ENCODE peak calls at places on chromosomes 2 and 18, in four cellular contexts. A is spleen; N is colonic mucosa; R is CD4-positive, alpha-beta memory T cell. M is an unnamed sample.

GRCh38 chr18:76972241-76972640 is 149.9 kb downstream of the ZNF236 start:
- DNase-seq in R (no peak), N (no peak), A (peak), M (no peak)

GRCh38 chr2:179898873-179899272 is 37.5 kb upstream of the ZNF385B start:
- DNase-seq in N (peak), A (no peak), R (no peak), M (peak)

GRCh38 chr2:200274116-200275075 is 32.1 kb upstream of the SPATS2L start:
- DNase-seq in R (no peak), A (no peak), N (no peak), M (no peak)

GRCh38 chr2:238938460-238939055 is 90.7 kb downstream of the TWIST2 start:
- DNase-seq in N (peak), A (peak), R (no peak), M (no peak)

GRCh38 chr2:202375006-202375610 is 1.0 kb upstream of the BMPR2 start:
- DNase-seq in R (peak), N (peak), A (peak), M (peak)

GRCh38 chr2:184039493-184039892 is 558.8 kb upstream of the ZNF804A start:
- DNase-seq in R (no peak), N (no peak), A (no peak), M (no peak)

GRCh38 chr2:85971369-85971768 is 82.6 kb upstream of the ST3GAL5 start:
- DNase-seq in R (no peak), A (no peak), N (no peak), M (no peak)

GRCh38 chr2:187964742-187965141 is 326.9 kb upstream of the GULP1 start:
- DNase-seq in R (no peak), A (no peak), N (no peak), M (no peak)

DNA sequence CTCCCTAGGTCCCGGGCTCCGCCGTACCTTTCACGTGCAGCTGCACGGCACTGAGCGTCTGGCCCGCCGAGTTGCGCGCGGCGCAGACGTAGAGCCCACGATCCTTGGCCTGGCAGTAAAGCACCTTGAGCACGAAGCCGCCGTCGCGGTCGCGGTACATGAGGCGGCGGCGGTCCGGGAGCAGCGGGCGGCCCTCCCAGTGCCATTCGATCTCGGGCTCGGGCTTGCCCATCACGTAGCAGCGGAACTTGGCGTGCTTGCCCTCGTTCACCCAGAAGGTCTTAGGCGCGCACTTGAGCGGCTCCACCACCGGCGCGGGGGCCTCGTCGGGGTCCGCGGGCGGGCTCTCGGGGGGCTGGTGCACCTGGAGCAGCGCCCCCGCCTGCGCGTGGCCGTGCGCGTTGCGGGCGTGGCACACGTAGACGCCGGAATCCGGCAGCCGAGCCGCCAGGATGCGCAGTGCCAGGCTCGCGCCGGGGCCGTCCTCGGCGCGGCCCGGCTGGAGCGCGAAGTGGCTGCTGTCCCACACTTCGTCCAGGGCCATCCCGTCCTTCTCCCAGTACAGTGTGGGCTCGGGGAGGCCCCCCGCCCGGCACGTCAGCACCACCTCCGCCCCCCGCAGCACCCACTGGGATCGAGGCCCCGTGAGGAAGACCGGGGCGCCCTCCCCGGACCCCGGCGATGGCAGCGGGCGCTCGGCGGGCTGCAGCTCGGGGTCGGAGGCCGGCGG is 980 bp downstream of the OBSL1 start:
- DNase-seq in R (no peak), N (no peak), A (no peak), M (peak)
- H3K4me3 ChIP-seq in R (peak), N (peak), A (peak), M (peak)

GRCh38 chr2:38409136-38409903 is 32.2 kb upstream of the ATL2 start:
- DNase-seq in R (no peak), N (no peak), A (no peak), M (no peak)
- H3K27ac ChIP-seq in R (no peak), N (no peak), A (no peak), M (no peak)

GRCh38 chr2:46456789-46457188 is 22.6 kb upstream of the TMEM247 start:
- DNase-seq in A (no peak), R (no peak), N (no peak), M (no peak)
- H3K4me3 ChIP-seq in A (no peak), R (no peak), N (no peak), M (no peak)

DNA sequence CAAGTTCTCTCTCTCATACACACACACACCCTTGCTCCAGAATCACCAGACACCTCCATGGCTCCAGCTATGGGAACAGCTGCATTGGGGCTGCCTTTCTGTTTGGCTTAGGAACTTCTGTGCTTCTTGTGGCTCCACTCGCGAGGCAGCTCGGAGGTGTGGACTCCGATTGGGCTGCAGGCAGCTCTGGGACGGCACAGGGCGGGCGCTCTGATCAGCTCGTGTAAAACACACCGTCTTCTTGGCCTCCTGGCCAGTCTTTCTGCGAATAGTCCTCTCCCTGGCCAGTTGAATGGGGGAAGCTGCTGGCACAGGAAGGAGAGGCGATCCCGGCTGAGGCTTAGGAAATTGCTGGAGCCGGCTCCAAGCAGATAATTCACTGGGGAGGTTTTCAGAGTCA is 22.4 kb downstream of the FOSL2 start:
- DNase-seq in A (no peak), R (no peak), N (no peak), M (no peak)
- H3K27ac ChIP-seq in A (peak), R (no peak), N (no peak), M (no peak)

M was measured in endodermal cell.